ENCODE peak calls at places on chromosomes 11 and 22, in nine cellular contexts. One of them, this sample, is unnamed.

GRCh38 chr11:134539285-134539684 is 127.2 kb upstream of the B3GAT1 start:
- DNase-seq in GM12892: no peak
- DNase-seq in NB4: no peak
- DNase-seq in upper lobe of left lung: no peak
- DNase-seq in GM12878: no peak
- DNase-seq in tibial nerve: no peak
- DNase-seq in transverse colon: no peak
- DNase-seq in endothelial cell of umbilical vein: no peak
- DNase-seq in right lobe of liver: no peak
- DNase-seq in this sample: no peak

GRCh38 chr22:44154431-44154942 is 26.2 kb upstream of the PARVG start:
- DNase-seq in GM12892: no peak
- DNase-seq in NB4: peak; percentile 55
- DNase-seq in upper lobe of left lung: no peak
- DNase-seq in GM12878: peak; percentile 12
- DNase-seq in tibial nerve: no peak
- DNase-seq in transverse colon: no peak
- DNase-seq in endothelial cell of umbilical vein: no peak
- DNase-seq in right lobe of liver: no peak
- DNase-seq in this sample: no peak

GRCh38 chr11:113877673-113878060 is 2.3 kb upstream of the USP28 start:
- DNase-seq in GM12892: no peak
- DNase-seq in NB4: peak; percentile 76
- DNase-seq in upper lobe of left lung: no peak
- DNase-seq in GM12878: no peak
- DNase-seq in tibial nerve: no peak
- DNase-seq in transverse colon: no peak
- DNase-seq in endothelial cell of umbilical vein: peak; percentile 60
- DNase-seq in right lobe of liver: no peak
- DNase-seq in this sample: no peak

GRCh38 chr22:24408630-24409029 is 18.8 kb upstream of the ADORA2A start:
- DNase-seq in GM12892: no peak
- DNase-seq in NB4: no peak
- DNase-seq in upper lobe of left lung: no peak
- DNase-seq in GM12878: no peak
- DNase-seq in tibial nerve: no peak
- DNase-seq in transverse colon: no peak
- DNase-seq in endothelial cell of umbilical vein: no peak
- DNase-seq in right lobe of liver: peak; percentile 26
- DNase-seq in this sample: no peak

GRCh38 chr11:61503135-61503770 is 5.3 kb upstream of the LRRC10B start:
- DNase-seq in GM12892: no peak
- DNase-seq in NB4: peak; percentile 52
- DNase-seq in upper lobe of left lung: no peak
- DNase-seq in GM12878: no peak
- DNase-seq in tibial nerve: no peak
- DNase-seq in transverse colon: no peak
- DNase-seq in endothelial cell of umbilical vein: no peak
- DNase-seq in right lobe of liver: no peak
- DNase-seq in this sample: no peak

GRCh38 chr22:43078522-43078921 is 10.7 kb downstream of the TTLL1 start:
- DNase-seq in GM12892: no peak
- DNase-seq in NB4: no peak
- DNase-seq in upper lobe of left lung: no peak
- DNase-seq in GM12878: no peak
- DNase-seq in tibial nerve: no peak
- DNase-seq in transverse colon: peak; percentile 78
- DNase-seq in endothelial cell of umbilical vein: no peak
- DNase-seq in right lobe of liver: peak; percentile 30
- DNase-seq in this sample: no peak

GRCh38 chr22:31662668-31663037 is 638 bp upstream of the PISD start:
- DNase-seq in GM12892: no peak
- DNase-seq in NB4: no peak
- DNase-seq in upper lobe of left lung: no peak
- DNase-seq in GM12878: no peak
- DNase-seq in tibial nerve: no peak
- DNase-seq in transverse colon: no peak
- DNase-seq in endothelial cell of umbilical vein: no peak
- DNase-seq in right lobe of liver: no peak
- DNase-seq in this sample: no peak

GRCh38 chr22:37249946-37250345 is 5.9 kb upstream of the RAC2 start:
- DNase-seq in GM12892: no peak
- DNase-seq in NB4: no peak
- DNase-seq in upper lobe of left lung: peak; percentile 17
- DNase-seq in GM12878: no peak
- DNase-seq in tibial nerve: no peak
- DNase-seq in transverse colon: no peak
- DNase-seq in endothelial cell of umbilical vein: no peak
- DNase-seq in right lobe of liver: no peak
- DNase-seq in this sample: peak; percentile 23

GRCh38 chr22:40028098-40028425 is 33.3 kb downstream of the FAM83F start:
- DNase-seq in GM12892: no peak
- DNase-seq in NB4: no peak
- DNase-seq in upper lobe of left lung: no peak
- DNase-seq in GM12878: no peak
- DNase-seq in tibial nerve: no peak
- DNase-seq in transverse colon: no peak
- DNase-seq in endothelial cell of umbilical vein: no peak
- DNase-seq in right lobe of liver: no peak
- DNase-seq in this sample: peak; percentile 41

GRCh38 chr11:8713760-8714159 is 31.2 kb downstream of the RPL27A start:
- DNase-seq in GM12892: no peak
- DNase-seq in NB4: no peak
- DNase-seq in upper lobe of left lung: no peak
- DNase-seq in GM12878: no peak
- DNase-seq in tibial nerve: no peak
- DNase-seq in transverse colon: no peak
- DNase-seq in endothelial cell of umbilical vein: no peak
- DNase-seq in right lobe of liver: no peak
- DNase-seq in this sample: no peak

DNA sequence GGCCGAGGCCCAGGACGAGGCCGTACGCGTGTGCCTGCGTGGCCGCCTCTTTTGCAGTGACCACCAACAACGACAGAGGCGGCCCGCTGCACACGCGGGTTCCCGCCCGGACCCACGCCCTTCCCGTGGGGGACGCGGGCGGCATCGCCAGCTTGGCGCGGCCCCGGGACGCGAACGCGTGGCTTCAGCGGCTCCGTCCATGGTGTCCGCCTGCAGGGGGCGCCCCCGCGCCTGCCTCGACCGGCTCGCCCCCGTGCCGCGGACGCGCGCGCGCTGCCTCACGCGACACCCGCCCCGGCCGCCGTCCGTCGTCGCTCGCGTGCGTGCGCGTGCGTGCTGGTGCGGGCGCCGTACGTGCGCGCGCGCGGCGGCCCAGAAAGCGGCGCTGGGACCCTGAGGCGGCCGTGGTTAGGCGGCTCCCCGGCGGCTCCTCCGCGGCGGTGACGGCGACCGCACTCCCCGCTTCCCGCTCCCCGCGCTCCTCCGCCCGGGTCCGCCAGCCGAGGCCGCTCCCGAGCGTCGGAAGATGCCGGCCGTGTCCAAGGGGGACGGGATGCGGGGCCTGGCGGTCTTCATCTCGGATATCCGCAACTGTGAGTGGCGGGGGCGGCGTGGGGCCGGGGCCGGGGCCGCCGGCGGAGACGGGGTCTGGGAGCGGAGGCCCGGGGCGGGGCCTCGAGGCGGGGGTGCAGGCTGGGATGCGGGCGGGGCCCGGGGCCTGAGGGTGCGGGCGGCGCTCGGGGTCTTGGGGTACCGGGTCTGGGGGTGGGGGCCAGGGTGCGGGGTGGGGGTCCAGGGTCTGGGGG is at the start of gene AP2A2:
- DNase-seq in GM12892: peak; percentile 96
- DNase-seq in NB4: peak; percentile 89
- DNase-seq in upper lobe of left lung: peak; percentile 90
- DNase-seq in GM12878: no peak
- DNase-seq in tibial nerve: peak; percentile 78
- DNase-seq in transverse colon: peak; percentile 93
- DNase-seq in endothelial cell of umbilical vein: peak; percentile 87
- DNase-seq in right lobe of liver: peak; percentile 92
- DNase-seq in this sample: peak; percentile 85
- TF ChIP-seq POLR2A in GM12892: peak; percentile 65
- TF ChIP-seq POLR2A in NB4: peak; percentile 49
- TF ChIP-seq POLR2A in upper lobe of left lung: no peak
- TF ChIP-seq POLR2A in GM12878: peak; percentile 82
- TF ChIP-seq POLR2A in tibial nerve: peak; percentile 73
- TF ChIP-seq POLR2A in transverse colon: peak; percentile 52
- TF ChIP-seq POLR2A in endothelial cell of umbilical vein: peak; percentile 78
- TF ChIP-seq POLR2A in right lobe of liver: peak; percentile 92
- TF ChIP-seq POLR2A in this sample: peak; percentile 70

GRCh38 chr11:35618497-35619029 is 303 bp downstream of the FJX1 start:
- DNase-seq in GM12892: no peak
- DNase-seq in NB4: peak; percentile 10
- DNase-seq in upper lobe of left lung: no peak
- DNase-seq in GM12878: no peak
- DNase-seq in tibial nerve: no peak
- DNase-seq in transverse colon: peak; percentile 8
- DNase-seq in endothelial cell of umbilical vein: no peak
- DNase-seq in right lobe of liver: peak; percentile 49
- DNase-seq in this sample: no peak

GRCh38 chr11:35617316-35617686 is 959 bp upstream of the FJX1 start:
- DNase-seq in GM12892: no peak
- DNase-seq in NB4: no peak
- DNase-seq in upper lobe of left lung: no peak
- DNase-seq in GM12878: no peak
- DNase-seq in tibial nerve: no peak
- DNase-seq in transverse colon: no peak
- DNase-seq in endothelial cell of umbilical vein: no peak
- DNase-seq in right lobe of liver: no peak
- DNase-seq in this sample: no peak

GRCh38 chr11:35614949-35615569 is 3.2 kb upstream of the FJX1 start:
- DNase-seq in GM12892: no peak
- DNase-seq in NB4: no peak
- DNase-seq in upper lobe of left lung: no peak
- DNase-seq in GM12878: no peak
- DNase-seq in tibial nerve: no peak
- DNase-seq in transverse colon: no peak
- DNase-seq in endothelial cell of umbilical vein: no peak
- DNase-seq in right lobe of liver: no peak
- DNase-seq in this sample: no peak

GRCh38 chr11:35617687-35618496 is at the start of gene FJX1:
- DNase-seq in GM12892: peak; percentile 70
- DNase-seq in NB4: peak; percentile 20
- DNase-seq in upper lobe of left lung: peak; percentile 31
- DNase-seq in GM12878: no peak
- DNase-seq in tibial nerve: peak; percentile 32
- DNase-seq in transverse colon: peak; percentile 17
- DNase-seq in endothelial cell of umbilical vein: peak; percentile 83
- DNase-seq in right lobe of liver: peak; percentile 55
- DNase-seq in this sample: no peak

GRCh38 chr11:35615911-35616900 is 2.1 kb upstream of the FJX1 start:
- DNase-seq in GM12892: no peak
- DNase-seq in NB4: peak; percentile 58
- DNase-seq in upper lobe of left lung: no peak
- DNase-seq in GM12878: no peak
- DNase-seq in tibial nerve: peak; percentile 24
- DNase-seq in transverse colon: no peak
- DNase-seq in endothelial cell of umbilical vein: peak; percentile 61
- DNase-seq in right lobe of liver: no peak
- DNase-seq in this sample: no peak
- TF ChIP-seq POLR2A in GM12892: no peak
- TF ChIP-seq POLR2A in NB4: no peak
- TF ChIP-seq POLR2A in upper lobe of left lung: no peak
- TF ChIP-seq POLR2A in GM12878: no peak
- TF ChIP-seq POLR2A in tibial nerve: no peak
- TF ChIP-seq POLR2A in transverse colon: no peak
- TF ChIP-seq POLR2A in endothelial cell of umbilical vein: no peak
- TF ChIP-seq POLR2A in right lobe of liver: no peak
- TF ChIP-seq POLR2A in this sample: no peak

DNA sequence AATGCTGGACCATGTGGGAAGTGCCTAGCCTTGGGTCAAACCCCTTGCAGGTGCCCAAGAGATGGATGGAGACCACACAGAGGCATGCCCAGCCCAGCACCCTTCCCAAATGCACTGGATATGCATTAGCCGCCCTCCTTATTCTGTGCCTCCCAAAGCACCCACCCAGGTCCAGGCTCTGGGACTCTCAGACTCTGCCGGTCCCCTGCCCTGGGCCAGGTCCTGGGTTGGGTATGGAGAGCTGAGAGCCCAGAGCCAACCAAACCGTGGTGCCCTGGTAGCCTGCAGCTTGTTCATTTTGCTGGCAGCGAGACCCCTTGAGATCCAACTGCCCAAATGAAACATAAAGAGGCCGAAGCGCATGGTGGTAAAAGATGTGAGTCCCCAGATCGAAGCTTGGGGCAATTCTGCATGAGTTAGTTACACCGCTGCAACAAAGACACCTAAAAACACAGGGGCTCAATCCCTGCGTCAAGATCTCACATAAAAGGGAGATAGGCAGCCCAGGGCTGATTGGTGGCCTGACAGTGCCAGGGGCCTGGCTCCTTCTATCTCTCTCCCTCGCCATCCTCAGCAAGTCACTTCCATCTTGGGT is 61.5 kb downstream of the MYEOV start:
- DNase-seq in GM12892: no peak
- DNase-seq in NB4: no peak
- DNase-seq in upper lobe of left lung: peak; percentile 13
- DNase-seq in GM12878: no peak
- DNase-seq in tibial nerve: no peak
- DNase-seq in transverse colon: no peak
- DNase-seq in endothelial cell of umbilical vein: no peak
- DNase-seq in right lobe of liver: no peak
- DNase-seq in this sample: no peak
- TF ChIP-seq POLR2A in GM12892: no peak
- TF ChIP-seq POLR2A in NB4: no peak
- TF ChIP-seq POLR2A in upper lobe of left lung: no peak
- TF ChIP-seq POLR2A in GM12878: no peak
- TF ChIP-seq POLR2A in tibial nerve: no peak
- TF ChIP-seq POLR2A in transverse colon: no peak
- TF ChIP-seq POLR2A in endothelial cell of umbilical vein: no peak
- TF ChIP-seq POLR2A in right lobe of liver: no peak
- TF ChIP-seq POLR2A in this sample: no peak

GRCh38 chr11:65898656-65899355 is 1.4 kb downstream of the FOSL1 start:
- DNase-seq in GM12892: no peak
- DNase-seq in NB4: no peak
- DNase-seq in upper lobe of left lung: no peak
- DNase-seq in GM12878: no peak
- DNase-seq in tibial nerve: no peak
- DNase-seq in transverse colon: no peak
- DNase-seq in endothelial cell of umbilical vein: no peak
- DNase-seq in right lobe of liver: no peak
- DNase-seq in this sample: no peak

GRCh38 chr11:65895482-65895981 is 4.7 kb downstream of the FOSL1 start:
- DNase-seq in GM12892: no peak
- DNase-seq in NB4: no peak
- DNase-seq in upper lobe of left lung: no peak
- DNase-seq in GM12878: no peak
- DNase-seq in tibial nerve: no peak
- DNase-seq in transverse colon: no peak
- DNase-seq in endothelial cell of umbilical vein: no peak
- DNase-seq in right lobe of liver: no peak
- DNase-seq in this sample: no peak

GRCh38 chr11:65894034-65894591 is 3.6 kb downstream of the CCDC85B start:
- DNase-seq in GM12892: no peak
- DNase-seq in NB4: no peak
- DNase-seq in upper lobe of left lung: peak; percentile 74
- DNase-seq in GM12878: no peak
- DNase-seq in tibial nerve: no peak
- DNase-seq in transverse colon: no peak
- DNase-seq in endothelial cell of umbilical vein: peak; percentile 52
- DNase-seq in right lobe of liver: peak; percentile 69
- DNase-seq in this sample: peak; percentile 70

GRCh38 chr11:65897020-65897471 is 3.1 kb downstream of the FOSL1 start:
- DNase-seq in GM12892: no peak
- DNase-seq in NB4: no peak
- DNase-seq in upper lobe of left lung: no peak
- DNase-seq in GM12878: no peak
- DNase-seq in tibial nerve: no peak
- DNase-seq in transverse colon: no peak
- DNase-seq in endothelial cell of umbilical vein: no peak
- DNase-seq in right lobe of liver: no peak
- DNase-seq in this sample: no peak

GRCh38 chr11:65896009-65896999 is 3.9 kb downstream of the FOSL1 start:
- DNase-seq in GM12892: no peak
- DNase-seq in NB4: no peak
- DNase-seq in upper lobe of left lung: no peak
- DNase-seq in GM12878: no peak
- DNase-seq in tibial nerve: no peak
- DNase-seq in transverse colon: no peak
- DNase-seq in endothelial cell of umbilical vein: no peak
- DNase-seq in right lobe of liver: no peak
- DNase-seq in this sample: no peak
- TF ChIP-seq POLR2A in GM12892: no peak
- TF ChIP-seq POLR2A in NB4: no peak
- TF ChIP-seq POLR2A in upper lobe of left lung: no peak
- TF ChIP-seq POLR2A in GM12878: no peak
- TF ChIP-seq POLR2A in tibial nerve: no peak
- TF ChIP-seq POLR2A in transverse colon: no peak
- TF ChIP-seq POLR2A in endothelial cell of umbilical vein: peak; percentile 3
- TF ChIP-seq POLR2A in right lobe of liver: no peak
- TF ChIP-seq POLR2A in this sample: no peak

This sample was measured in Peyer's patch.